ENCODE peak calls at places on chromosomes 11 and 22, in four cellular contexts. G is HS-27A; D is dermis blood vessel endothelial cell; M is CD4-positive, CD25-positive, alpha-beta regulatory T cell. F is an unnamed sample.

GRCh38 chr22:29043906-29044575 is 17.6 kb downstream of the C22orf31 start:
- DNase-seq in D (peak; percentile 50), G (peak; percentile 23), M (no peak), F (peak; percentile 51)

GRCh38 chr11:90500922-90501568 is 278.2 kb upstream of the CHORDC1 start:
- DNase-seq in G (no peak), M (no peak), D (no peak), F (no peak)

GRCh38 chr11:70586261-70587094 is 188.1 kb downstream of the CTTN start:
- DNase-seq in D (no peak), M (no peak), G (no peak), F (no peak)

GRCh38 chr11:460331-461199 is 10.5 kb downstream of the PTDSS2 start:
- DNase-seq in G (no peak), M (no peak), D (no peak), F (no peak)

GRCh38 chr11:132895340-132895739 is 637.0 kb downstream of the OPCML start:
- DNase-seq in M (no peak), G (no peak), D (no peak), F (no peak)

GRCh38 chr11:35146074-35146521 is 7.1 kb downstream of the CD44 start:
- DNase-seq in D (no peak), M (no peak), G (no peak), F (no peak)

GRCh38 chr11:4647795-4648194 is 4.0 kb downstream of the OR51E1 start:
- DNase-seq in G (no peak), D (no peak), M (no peak), F (no peak)

GRCh38 chr11:69489031-69489745 is 7.7 kb downstream of the LINC01488 start:
- DNase-seq in M (no peak), G (no peak), D (no peak), F (no peak)

GRCh38 chr11:58928082-58928574 is 11.2 kb upstream of the GLYATL1 start:
- DNase-seq in M (no peak), D (no peak), G (no peak), F (no peak)

GRCh38 chr11:4049006-4049405 is 45.6 kb upstream of the RRM1 start:
- DNase-seq in D (no peak), G (no peak), M (no peak), F (no peak)

GRCh38 chr11:44627911-44628729 is 62.7 kb downstream of the CD82 start:
- DNase-seq in D (peak; percentile 65), G (no peak), M (no peak), F (peak; percentile 59)

GRCh38 chr11:14234446-14234845 is 124.5 kb downstream of the RRAS2 start:
- DNase-seq in M (no peak), D (no peak), G (no peak), F (no peak)

GRCh38 chr11:1823376-1824220 is 11.2 kb upstream of the SYT8 start:
- DNase-seq in M (no peak), D (no peak), G (no peak), F (no peak)

GRCh38 chr11:13040969-13041561 is 31.9 kb downstream of the RASSF10 start:
- DNase-seq in D (no peak), G (no peak), M (no peak), F (no peak)

F was measured in dermis microvascular lymphatic vessel endothelial cell.